ENCODE peak calls at places on chromosome 1, in seven cellular contexts. Y is MM.1S; R is retina; G is right atrium auricular region; U is activated CD4-positive, alpha-beta T cell treated with anti-CD3 and anti-CD28 coated beads for 4 hours; P is activated T-helper 1 cell treated with anti-CD3 and anti-CD28 coated beads, Interleukin-12 subunit alpha, Interleukin-12 subunit beta, Interleukin-2, Interleukin-4 antibody, amounts not matched to agents 30 ng/mL and 10 ng/mL and 1 ng/mL, durations not matched to agents 14 hours and 24 hours and 36 hours; E is stimulated activated CD4-positive, alpha-beta T cell treated with anti-CD3 and anti-CD28 coated beads, Interleukin-1b, Interleukin-23, amount 100 ng/mL, for 4 hours. L is an unnamed sample.

GRCh38 chr1:12251442-12251841 is 21.6 kb downstream of the VPS13D start:
- DNase-seq in Y (no peak), R (no peak), G (no peak), U (no peak), P (no peak), E (no peak), L (no peak)

GRCh38 chr1:93692983-93693591 is 11.4 kb upstream of the BCAR3 start:
- DNase-seq in Y (no peak), R (no peak), G (no peak), U (no peak), P (peak; percentile 26), E (no peak), L (no peak)

GRCh38 chr1:6794164-6794563 is 8.9 kb downstream of the CAMTA1 start:
- DNase-seq in Y (peak; percentile 45), R (no peak), G (no peak), U (no peak), P (no peak), E (no peak), L (no peak)

GRCh38 chr1:107680579-107680985 is 284.4 kb downstream of the VAV3 start:
- DNase-seq in Y (no peak), R (no peak), G (no peak), U (no peak), P (no peak), E (no peak), L (no peak)

GRCh38 chr1:59107916-59108315 is 189.0 kb upstream of the FGGY start:
- DNase-seq in Y (no peak), R (no peak), G (no peak), U (no peak), P (no peak), E (no peak), L (no peak)

GRCh38 chr1:66633128-66633527 is 99.2 kb downstream of the SGIP1 start:
- DNase-seq in Y (no peak), R (peak; percentile 5), G (no peak), U (no peak), P (no peak), E (no peak), L (no peak)

GRCh38 chr1:1037366-1038327 is 17.7 kb downstream of the AGRN start:
- DNase-seq in Y (peak; percentile 21), R (no peak), G (no peak), U (no peak), P (no peak), E (no peak), L (peak; percentile 62)

GRCh38 chr1:239979469-239979868 is 112.2 kb upstream of the FMN2 start:
- DNase-seq in Y (no peak), R (no peak), G (no peak), U (no peak), P (no peak), E (no peak), L (no peak)